ENCODE peak calls at places on chromosome 13, in five cellular contexts. O is HCT116, R is SK-N-SH, I is HepG2, S is K562. B is an unnamed sample.

GRCh38 chr13:76307157-76307556 is 579.0 kb downstream of the KCTD12 start:
- DNase-seq in O (no peak), R (no peak), I (no peak), S (no peak), B (no peak)

GRCh38 chr13:113405481-113406300 is 41.8 kb upstream of the GRTP1 start:
- DNase-seq in O (no peak), R (no peak), I (no peak), S (no peak), B (no peak)

GRCh38 chr13:67062160-67062559 is 168.0 kb downstream of the PCDH9 start:
- DNase-seq in O (no peak), R (no peak), I (no peak), S (no peak), B (no peak)

GRCh38 chr13:96662036-96662435 is 332.2 kb downstream of the OXGR1 start:
- DNase-seq in O (no peak), R (no peak), I (no peak), S (no peak), B (no peak)

GRCh38 chr13:98751397-98752110 is 918 bp downstream of the SLC15A1 start:
- DNase-seq in O (no peak), R (peak; percentile 28), I (no peak), S (no peak), B (peak; percentile 51)

GRCh38 chr13:73940098-73940497 is 194.1 kb downstream of the KLF12 start:
- DNase-seq in O (no peak), R (no peak), I (no peak), S (no peak), B (no peak)

GRCh38 chr13:102197193-102197592 is 204.7 kb downstream of the FGF14 start:
- DNase-seq in O (no peak), R (no peak), I (peak; percentile 1), S (no peak), B (no peak)

GRCh38 chr13:79612604-79613003 is 131.6 kb downstream of the NDFIP2 start:
- DNase-seq in O (no peak), R (no peak), I (no peak), S (no peak), B (no peak)

GRCh38 chr13:31945202-31945978 is 86.2 kb upstream of the FRY start:
- DNase-seq in O (no peak), R (peak; percentile 27), I (no peak), S (peak; percentile 5), B (no peak)

GRCh38 chr13:34034411-34034810 is 216.5 kb downstream of the RFC3 start:
- DNase-seq in O (no peak), R (no peak), I (no peak), S (no peak), B (no peak)

DNA sequence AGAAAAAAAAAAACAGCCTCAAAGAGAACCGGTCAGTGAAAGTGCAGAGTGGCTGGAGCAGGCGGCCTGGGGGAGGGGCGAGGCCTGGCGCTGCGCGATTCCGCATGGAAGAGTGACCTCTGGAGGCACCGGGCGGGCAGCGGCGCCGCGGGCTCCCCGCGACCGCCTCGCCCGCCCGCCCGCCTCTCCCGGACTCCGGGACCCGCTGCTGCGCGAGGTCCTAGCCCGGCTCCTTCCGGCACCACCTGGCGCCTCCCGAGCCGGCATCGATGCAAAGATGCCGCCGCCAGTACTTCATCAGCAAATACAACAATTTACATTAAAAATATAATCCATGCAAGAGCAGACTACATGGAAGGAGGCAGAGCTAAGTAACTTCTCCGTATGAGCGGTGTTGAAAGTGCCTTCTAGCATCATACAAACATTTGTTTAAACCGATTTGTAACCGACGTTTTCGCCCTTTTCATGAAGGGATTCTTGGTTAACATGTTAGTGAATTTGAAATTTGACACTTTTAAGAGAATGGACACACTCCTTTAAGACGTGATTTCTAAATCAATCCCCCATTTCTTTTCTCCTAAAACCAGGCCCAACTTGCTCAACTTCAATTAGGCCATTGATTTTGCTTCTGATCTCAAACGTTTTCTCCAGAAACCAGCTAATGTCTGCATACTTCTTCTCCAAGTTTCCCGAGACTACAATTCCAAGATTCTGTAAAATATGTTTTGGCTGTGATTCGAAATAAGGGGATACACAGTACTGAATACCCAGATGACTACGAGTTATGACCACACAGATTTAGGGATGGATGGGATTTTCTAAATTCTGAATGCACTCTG is 2.1 kb downstream of the EFNB2 start:
- DNase-seq in O (no peak), R (peak; percentile 84), I (peak; percentile 21), S (no peak), B (peak; percentile 45)
- TF ChIP-seq JUND in O (no peak), R (no peak), I (no peak), S (no peak), B (no peak)

GRCh38 chr13:110726726-110727125 is 13.2 kb downstream of the ING1 start:
- DNase-seq in O (no peak), R (no peak), I (no peak), S (no peak), B (no peak)
- TF ChIP-seq JUND in O (no peak), R (no peak), I (no peak), S (no peak), B (no peak)

GRCh38 chr13:20191902-20192469 is 752 bp downstream of the GJB2 start:
- DNase-seq in O (no peak), R (no peak), I (no peak), S (no peak), B (peak; percentile 27)

GRCh38 chr13:20190481-20191310 is 2.0 kb downstream of the GJB2 start:
- DNase-seq in O (no peak), R (no peak), I (no peak), S (no peak), B (no peak)

GRCh38 chr13:20192470-20193141 is at the start of gene GJB2:
- DNase-seq in O (no peak), R (peak; percentile 51), I (no peak), S (no peak), B (no peak)

GRCh38 chr13:20193142-20193923 is 595 bp upstream of the GJB2 start:
- DNase-seq in O (no peak), R (no peak), I (no peak), S (no peak), B (no peak)

GRCh38 chr13:20191311-20191901 is 1.3 kb downstream of the GJB2 start:
- DNase-seq in O (no peak), R (no peak), I (no peak), S (no peak), B (no peak)
- TF ChIP-seq JUND in O (no peak), R (no peak), I (no peak), S (no peak), B (no peak)

GRCh38 chr13:69306766-69307165 is 800.9 kb upstream of the ATXN8OS start:
- DNase-seq in O (no peak), R (no peak), I (no peak), S (no peak), B (peak; percentile 55)
- TF ChIP-seq JUND in O (no peak), R (no peak), I (no peak), S (no peak), B (no peak)

DNA sequence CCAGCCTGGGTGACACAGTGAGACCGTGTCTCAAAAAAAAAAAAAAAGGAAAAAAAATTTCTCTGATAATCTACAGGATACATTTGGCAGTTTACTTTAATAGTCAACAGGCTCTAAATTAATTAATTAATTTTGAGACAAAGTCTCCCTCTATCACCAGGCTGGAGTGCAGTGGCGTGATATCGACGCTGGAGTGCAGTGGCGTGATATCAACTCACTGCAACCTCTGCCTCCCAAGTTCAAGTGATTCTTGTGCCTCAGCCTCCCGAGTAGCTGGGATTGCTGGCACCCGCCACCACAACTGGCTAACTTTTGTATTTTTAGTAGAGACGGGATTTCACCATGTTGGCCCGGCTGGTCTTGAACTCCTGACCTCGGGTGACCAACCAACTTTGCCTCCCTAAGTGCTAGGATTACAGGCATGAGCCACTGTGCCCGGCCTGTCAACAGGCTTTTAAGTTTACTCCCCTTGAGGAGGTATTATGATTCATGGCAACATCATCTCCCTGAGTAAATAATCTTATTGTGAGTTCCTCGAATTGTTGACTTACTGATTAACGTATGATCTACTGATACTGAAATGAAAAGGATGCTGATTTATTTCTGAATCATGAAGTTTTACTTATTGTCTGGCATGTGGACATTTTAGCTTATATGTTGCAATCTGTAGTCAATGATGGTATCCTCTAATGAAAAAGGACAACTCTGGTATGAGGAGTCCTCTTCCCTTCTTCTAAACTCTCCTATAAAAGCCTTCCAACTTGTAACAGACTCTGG is 21.3 kb upstream of the MTRF1 start:
- DNase-seq in O (peak; percentile 48), R (no peak), I (peak; percentile 73), S (no peak), B (no peak)
- TF ChIP-seq JUND in O (peak; percentile 57), R (peak; percentile 72), I (no peak), S (no peak), B (no peak)

GRCh38 chr13:42361701-42362100 is 89.7 kb downstream of the AKAP11 start:
- DNase-seq in O (no peak), R (no peak), I (no peak), S (no peak), B (no peak)
- TF ChIP-seq JUND in O (no peak), R (no peak), I (no peak), S (no peak), B (no peak)

DNA sequence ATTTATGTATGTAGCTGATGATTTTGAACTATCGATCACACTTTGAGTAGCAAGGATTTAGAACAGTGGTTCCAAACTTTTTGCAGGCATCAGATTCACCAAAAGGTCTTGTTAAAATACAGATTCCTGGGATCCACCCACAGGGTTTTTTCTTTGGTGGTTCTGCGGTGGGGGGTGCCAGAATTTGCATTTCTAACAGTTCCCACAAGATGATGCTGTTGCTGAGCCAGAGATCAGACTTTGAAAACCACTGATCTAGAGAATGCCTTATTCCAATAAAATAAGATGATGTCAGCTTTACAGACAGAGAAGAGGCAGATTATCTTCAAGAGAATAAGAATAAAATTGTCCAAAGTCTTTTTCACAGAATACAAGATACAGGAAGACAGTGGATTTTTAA is 80.9 kb upstream of the SHISA2 start:
- DNase-seq in O (no peak), R (no peak), I (no peak), S (peak; percentile 8), B (peak; percentile 19)
- TF ChIP-seq JUND in O (no peak), R (no peak), I (no peak), S (no peak), B (no peak)

B was measured in T47D.